ENCODE peak calls at places on chromosomes 1 and 21, in nine cellular contexts. M is T-helper 17 cell; J is stimulated activated CD4-positive, alpha-beta T cell treated with anti-CD3 and anti-CD28 coated beads, Interleukin-1b, Interleukin-23, amount 100 ng/mL, for 24 hours; Q is activated CD4-positive, alpha-beta T cell treated with anti-CD3 and anti-CD28 coated beads, Interleukin-2, amount 50 U/mL, for 24 hours; G is colonic mucosa; L is GM23338; H is GM18507; R is GM10248; I is RPMI8226. S is an unnamed sample.

GRCh38 chr1:166811691-166812090 is 27.6 kb upstream of the POGK start:
- DNase-seq in J (no peak), G (no peak), H (no peak), R (no peak), Q (no peak), I (no peak), L (no peak), M (no peak), S (no peak)

GRCh38 chr1:171711643-171712042 is 30.2 kb downstream of the VAMP4 start:
- DNase-seq in H (no peak), L (no peak), Q (no peak), I (no peak), M (no peak), G (no peak), J (no peak), R (no peak), S (no peak)

GRCh38 chr1:23696335-23696989 is 4.9 kb downstream of the RPL11 start:
- DNase-seq in Q (no peak), J (no peak), I (no peak), H (no peak), L (no peak), R (no peak), G (peak; percentile 32), M (no peak), S (no peak)

GRCh38 chr1:71521655-71522264 is 440.9 kb upstream of the ZRANB2 start:
- DNase-seq in Q (no peak), J (no peak), H (no peak), L (peak; percentile 54), I (peak; percentile 15), M (no peak), G (peak; percentile 65), R (no peak), S (no peak)

GRCh38 chr1:32881871-32882850 is 4.1 kb upstream of the HPCA start:
- DNase-seq in R (no peak), J (no peak), G (no peak), L (no peak), I (no peak), H (no peak), M (no peak), Q (no peak), S (no peak)

GRCh38 chr1:64161347-64162080 is 41.9 kb upstream of the UBE2U start:
- DNase-seq in Q (no peak), G (no peak), H (no peak), R (no peak), I (no peak), L (no peak), M (no peak), J (no peak), S (no peak)

GRCh38 chr1:27161594-27161993 is 6.7 kb upstream of the SLC9A1 start:
- DNase-seq in I (peak; percentile 64), G (peak; percentile 55), L (no peak), Q (no peak), J (no peak), H (no peak), R (peak; percentile 66), M (no peak), S (no peak)

GRCh38 chr1:85033221-85033620 is 15.1 kb downstream of the MCOLN3 start:
- DNase-seq in G (no peak), H (no peak), R (no peak), Q (no peak), L (no peak), I (no peak), M (no peak), J (no peak), S (no peak)

GRCh38 chr1:160862151-160863061 is at the start of gene CD244:
- DNase-seq in L (no peak), M (no peak), R (peak; percentile 81), H (peak; percentile 55), G (no peak), J (no peak), I (no peak), Q (peak; percentile 32), S (peak; percentile 14)

GRCh38 chr1:225998560-225999226 is 450 bp downstream of the SDE2 start:
- DNase-seq in R (no peak), H (no peak), J (no peak), G (no peak), Q (no peak), I (no peak), L (no peak), M (no peak), S (no peak)

GRCh38 chr1:228989992-228990827 is 254.9 kb downstream of the RHOU start:
- DNase-seq in L (no peak), I (peak; percentile 68), J (no peak), R (no peak), H (no peak), M (no peak), Q (no peak), G (peak; percentile 46), S (no peak)

GRCh38 chr1:197912739-197913494 is 4.3 kb upstream of the LHX9 start:
- DNase-seq in J (no peak), G (no peak), R (no peak), I (no peak), L (peak; percentile 46), M (no peak), H (no peak), Q (no peak), S (no peak)

GRCh38 chr1:168146160-168146539 is 9.4 kb upstream of the GPR161 start:
- DNase-seq in M (no peak), H (no peak), I (no peak), L (no peak), G (no peak), R (no peak), Q (no peak), J (no peak), S (no peak)

GRCh38 chr21:18840239-18840638 is 436.7 kb upstream of the TMPRSS15 start:
- DNase-seq in M (no peak), R (no peak), G (no peak), J (no peak), Q (no peak), I (peak; percentile 54), H (no peak), L (peak; percentile 76), S (no peak)

GRCh38 chr1:51328926-51329325 is 1.4 kb downstream of the TTC39A start:
- DNase-seq in G (no peak), L (no peak), H (no peak), M (no peak), Q (no peak), R (no peak), I (no peak), J (no peak), S (no peak)

GRCh38 chr1:46302091-46303037 is 1.1 kb downstream of the LRRC41 start:
- DNase-seq in G (peak; percentile 53), I (peak; percentile 83), M (peak; percentile 39), H (peak; percentile 40), Q (peak; percentile 15), J (peak; percentile 15), L (peak; percentile 72), R (peak; percentile 80), S (no peak)

GRCh38 chr1:37949524-37950152 is 2.8 kb upstream of the INPP5B start:
- DNase-seq in R (no peak), J (no peak), H (no peak), G (no peak), I (no peak), M (no peak), L (no peak), Q (no peak), S (no peak)

GRCh38 chr1:101188311-101188710 is 48.5 kb upstream of the S1PR1 start:
- DNase-seq in H (no peak), L (no peak), I (no peak), J (no peak), G (no peak), M (no peak), Q (no peak), R (no peak), S (no peak)

GRCh38 chr1:3018051-3018471 is 3.2 kb upstream of the ACTRT2 start:
- DNase-seq in M (no peak), H (no peak), I (no peak), J (no peak), L (no peak), G (no peak), R (no peak), Q (no peak), S (no peak)

GRCh38 chr1:201546093-201546492 is 7.2 kb downstream of the NAV1 start:
- DNase-seq in Q (no peak), L (peak; percentile 69), J (no peak), H (no peak), I (peak; percentile 54), G (no peak), R (no peak), M (no peak), S (no peak)

GRCh38 chr1:93567255-93567918 is 114.2 kb downstream of the BCAR3 start:
- DNase-seq in J (no peak), R (no peak), G (no peak), Q (no peak), H (no peak), M (no peak), I (no peak), L (no peak), S (no peak)

GRCh38 chr1:71668059-71668458 is 587.2 kb upstream of the ZRANB2 start:
- DNase-seq in H (no peak), J (no peak), I (no peak), R (no peak), Q (no peak), G (no peak), M (no peak), L (no peak), S (no peak)

GRCh38 chr1:229230893-229231753 is 39.8 kb upstream of the RAB4A start:
- DNase-seq in Q (no peak), I (no peak), H (no peak), R (no peak), M (no peak), L (peak; percentile 70), J (no peak), G (no peak), S (no peak)

GRCh38 chr1:175208773-175209492 is 16.4 kb upstream of the KIAA0040 start:
- DNase-seq in J (no peak), H (no peak), G (no peak), Q (peak; percentile 33), M (peak; percentile 15), I (peak; percentile 87), R (no peak), L (no peak), S (no peak)

GRCh38 chr1:79255421-79255820 is 248.9 kb upstream of the ADGRL4 start:
- DNase-seq in L (no peak), H (no peak), G (no peak), J (no peak), Q (no peak), I (no peak), R (no peak), M (no peak), S (no peak)

GRCh38 chr1:74470936-74471335 is 41.5 kb downstream of the LRRC53 start:
- DNase-seq in J (no peak), H (no peak), I (no peak), Q (no peak), R (no peak), G (no peak), M (no peak), L (peak; percentile 31), S (no peak)

GRCh38 chr1:232676307-232676706 is 46.4 kb upstream of the SIPA1L2 start:
- DNase-seq in G (no peak), H (no peak), R (no peak), M (no peak), I (no peak), J (no peak), Q (no peak), L (no peak), S (no peak)

GRCh38 chr1:35876988-35877387 is 6.0 kb upstream of the AGO1 start:
- DNase-seq in J (no peak), Q (no peak), G (no peak), I (peak; percentile 37), M (no peak), H (no peak), R (no peak), L (peak; percentile 80), S (no peak)

GRCh38 chr21:28639742-28640141 is 352.9 kb downstream of the LTN1 start:
- DNase-seq in I (no peak), R (no peak), J (no peak), H (no peak), L (no peak), G (no peak), M (no peak), Q (no peak), S (no peak)

GRCh38 chr1:205578780-205579571 is 52.8 kb downstream of the ELK4 start:
- DNase-seq in J (no peak), H (no peak), M (no peak), I (no peak), Q (no peak), R (no peak), L (peak; percentile 41), G (peak; percentile 17), S (no peak)

GRCh38 chr1:201175820-201176500 is 14.7 kb upstream of the IGFN1 start:
- DNase-seq in H (no peak), J (no peak), I (no peak), G (no peak), R (no peak), L (no peak), M (no peak), Q (no peak), S (no peak)